ENCODE peak calls at places on chromosomes 12 and 14, in seven cellular contexts. G is thyroid gland, R is K562, W is breast epithelium, E is A549, F is GM12891, Q is transverse colon. T is an unnamed sample.

GRCh38 chr12:63822352-63822751 is 22.1 kb upstream of the SRGAP1 start:
- DNase-seq in G (no peak), R (no peak), W (no peak), E (no peak), F (no peak), Q (no peak), T (no peak)

GRCh38 chr12:119231774-119232173 is 53.0 kb downstream of the HSPB8 start:
- DNase-seq in G (no peak), R (no peak), W (no peak), E (no peak), F (no peak), Q (no peak), T (no peak)

GRCh38 chr12:111995782-111996480 is 17.0 kb downstream of the TMEM116 start:
- DNase-seq in G (no peak), R (no peak), W (no peak), E (no peak), F (no peak), Q (no peak), T (no peak)

GRCh38 chr12:58757422-58757821 is 162.9 kb downstream of the LRIG3 start:
- DNase-seq in G (no peak), R (no peak), W (no peak), E (no peak), F (no peak), Q (no peak), T (no peak)

GRCh38 chr14:28759056-28759657 is 7.4 kb upstream of the FOXG1 start:
- DNase-seq in G (no peak), R (no peak), W (no peak), E (no peak), F (no peak), Q (no peak), T (no peak)

GRCh38 chr12:49748306-49748705 is 6.9 kb downstream of the TMBIM6 start:
- DNase-seq in G (no peak), R (no peak), W (no peak), E (no peak), F (no peak), Q (no peak), T (no peak)

GRCh38 chr12:47107926-47108325 is 28.2 kb upstream of the AMIGO2 start:
- DNase-seq in G (no peak), R (no peak), W (no peak), E (no peak), F (no peak), Q (no peak), T (no peak)

GRCh38 chr14:79540394-79540793 is 670.9 kb downstream of the DIO2 start:
- DNase-seq in G (no peak), R (no peak), W (no peak), E (no peak), F (no peak), Q (no peak), T (no peak)

GRCh38 chr12:66352197-66352596 is 49.9 kb downstream of the HELB start:
- DNase-seq in G (peak), R (peak), W (no peak), E (no peak), F (no peak), Q (no peak), T (peak)

GRCh38 chr14:103743691-103744090 is 28.1 kb downstream of the ZFYVE21 start:
- DNase-seq in G (no peak), R (no peak), W (no peak), E (no peak), F (no peak), Q (no peak), T (no peak)

GRCh38 chr14:65728604-65729003 is 316.1 kb downstream of the FUT8 start:
- DNase-seq in G (no peak), R (no peak), W (no peak), E (no peak), F (no peak), Q (no peak), T (no peak)

GRCh38 chr14:24074625-24075484 is 3.5 kb downstream of the CPNE6 start:
- DNase-seq in G (no peak), R (no peak), W (no peak), E (no peak), F (no peak), Q (no peak), T (no peak)

GRCh38 chr12:96989916-96990315 is 82.9 kb downstream of the NEDD1 start:
- DNase-seq in G (peak), R (peak), W (no peak), E (no peak), F (no peak), Q (no peak), T (no peak)

GRCh38 chr12:110680032-110680431 is 8.9 kb downstream of the HVCN1 start:
- DNase-seq in G (no peak), R (no peak), W (no peak), E (no peak), F (no peak), Q (no peak), T (no peak)

GRCh38 chr12:131939007-131939406 is 9.9 kb downstream of the PUS1 start:
- DNase-seq in G (no peak), R (no peak), W (no peak), E (no peak), F (no peak), Q (peak), T (no peak)

GRCh38 chr12:106006940-106007339 is 131.8 kb downstream of the NUAK1 start:
- DNase-seq in G (no peak), R (no peak), W (no peak), E (no peak), F (no peak), Q (no peak), T (no peak)

GRCh38 chr14:61188936-61189808 is 92.0 kb downstream of the TMEM30B start:
- DNase-seq in G (peak), R (peak), W (peak), E (peak), F (peak), Q (peak), T (peak)

GRCh38 chr14:92039720-92040430 is at the start of gene TRIP11:
- DNase-seq in G (peak), R (peak), W (peak), E (peak), F (peak), Q (peak), T (peak)
- TF ChIP-seq POLR2A in G (peak), R (peak), W (peak), E (peak), F (peak), Q (peak), T (peak)

DNA sequence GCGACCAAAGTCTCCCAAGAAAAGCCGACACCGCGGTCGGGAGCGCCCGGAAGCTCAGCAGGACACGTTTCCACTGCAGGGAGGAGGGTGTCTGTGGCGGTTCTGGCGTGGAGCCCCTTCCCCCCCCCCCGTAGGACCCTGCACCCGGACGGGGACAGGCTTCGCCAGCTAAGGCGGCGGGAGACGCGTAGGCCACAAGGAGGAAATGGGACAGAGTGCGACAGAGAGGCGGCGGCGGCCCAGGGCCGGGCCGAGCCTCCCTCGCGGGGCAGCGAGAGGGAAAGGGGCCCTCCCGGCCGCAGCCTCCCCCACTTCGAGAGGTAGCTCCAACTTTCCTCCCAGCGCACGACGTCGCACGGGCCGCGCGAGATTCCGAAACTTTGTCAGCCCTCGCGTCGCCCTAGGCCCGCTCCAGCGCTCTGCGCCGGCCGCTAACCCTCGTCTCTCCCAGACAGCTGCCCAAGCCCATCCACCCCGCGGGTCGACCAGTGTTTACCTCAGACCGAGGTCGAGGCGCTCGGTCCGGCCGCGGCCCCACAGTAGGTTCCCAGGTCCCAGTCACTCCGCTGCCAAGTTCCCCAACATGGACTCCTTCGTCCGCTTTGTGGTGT is 412 bp downstream of the SCAF11 start:
- DNase-seq in G (peak), R (peak), W (peak), E (no peak), F (peak), Q (peak), T (peak)
- TF ChIP-seq POLR2A in G (peak), R (no peak), W (peak), E (peak), F (peak), Q (no peak), T (peak)

GRCh38 chr12:54197037-54197909 is 8.5 kb upstream of the SMUG1 start:
- DNase-seq in G (no peak), R (peak), W (no peak), E (no peak), F (no peak), Q (no peak), T (peak)
- TF ChIP-seq POLR2A in G (no peak), R (no peak), W (no peak), E (no peak), F (no peak), Q (no peak), T (no peak)

GRCh38 chr14:104795781-104796681 is 483 bp upstream of the AKT1 start:
- DNase-seq in G (peak), R (peak), W (no peak), E (peak), F (peak), Q (peak), T (peak)
- TF ChIP-seq POLR2A in G (peak), R (peak), W (no peak), E (peak), F (no peak), Q (peak), T (peak)

GRCh38 chr14:21455912-21456667 is at the start of gene CHD8:
- DNase-seq in G (peak), R (peak), W (peak), E (peak), F (peak), Q (peak), T (peak)
- TF ChIP-seq POLR2A in G (peak), R (peak), W (no peak), E (peak), F (peak), Q (peak), T (peak)

GRCh38 chr12:116662612-116663144 is 75.2 kb downstream of the SPRING1 start:
- DNase-seq in G (peak), R (no peak), W (no peak), E (no peak), F (no peak), Q (peak), T (no peak)
- TF ChIP-seq POLR2A in G (no peak), R (no peak), W (no peak), E (no peak), F (no peak), Q (no peak), T (no peak)

T was measured in H54.